ENCODE peak calls at places on chromosomes 11 and 22, in six cellular contexts. One of them, this sample, is unnamed.

GRCh38 chr11:69471329-69472052 is 10.0 kb upstream of the LINC01488 start:
- DNase-seq in fibroblast of the conjunctiva: no peak
- DNase-seq in sciatic nerve: no peak
- DNase-seq in iPS DF 19.7: no peak
- DNase-seq in endodermal cell: peak
- DNase-seq in germinal center: no peak
- DNase-seq in this sample: no peak

GRCh38 chr11:58509730-58510129 is 1.8 kb upstream of the OR5B21 start:
- DNase-seq in fibroblast of the conjunctiva: no peak
- DNase-seq in sciatic nerve: no peak
- DNase-seq in iPS DF 19.7: no peak
- DNase-seq in endodermal cell: no peak
- DNase-seq in germinal center: no peak
- DNase-seq in this sample: no peak

GRCh38 chr11:132125855-132126841 is 755.7 kb downstream of the NTM start:
- DNase-seq in fibroblast of the conjunctiva: no peak
- DNase-seq in sciatic nerve: no peak
- DNase-seq in iPS DF 19.7: no peak
- DNase-seq in endodermal cell: peak
- DNase-seq in germinal center: peak
- DNase-seq in this sample: no peak

GRCh38 chr11:76602431-76602861 is 68.1 kb downstream of the LRRC32 start:
- DNase-seq in fibroblast of the conjunctiva: no peak
- DNase-seq in sciatic nerve: no peak
- DNase-seq in iPS DF 19.7: no peak
- DNase-seq in endodermal cell: peak
- DNase-seq in germinal center: no peak
- DNase-seq in this sample: no peak

GRCh38 chr11:79045811-79046304 is 395.0 kb downstream of the TENM4 start:
- DNase-seq in fibroblast of the conjunctiva: no peak
- DNase-seq in sciatic nerve: no peak
- DNase-seq in iPS DF 19.7: no peak
- DNase-seq in endodermal cell: peak
- DNase-seq in germinal center: no peak
- DNase-seq in this sample: no peak

GRCh38 chr11:133271206-133271605 is 261.1 kb downstream of the OPCML start:
- DNase-seq in fibroblast of the conjunctiva: no peak
- DNase-seq in sciatic nerve: no peak
- DNase-seq in iPS DF 19.7: no peak
- DNase-seq in endodermal cell: no peak
- DNase-seq in germinal center: no peak
- DNase-seq in this sample: no peak

GRCh38 chr11:62881579-62882427 is 1.1 kb downstream of the SLC3A2 start:
- DNase-seq in fibroblast of the conjunctiva: peak
- DNase-seq in sciatic nerve: peak
- DNase-seq in iPS DF 19.7: no peak
- DNase-seq in endodermal cell: no peak
- DNase-seq in germinal center: peak
- DNase-seq in this sample: peak

GRCh38 chr11:62438641-62439040 is 19.8 kb downstream of the SCGB1A1 start:
- DNase-seq in fibroblast of the conjunctiva: no peak
- DNase-seq in sciatic nerve: no peak
- DNase-seq in iPS DF 19.7: no peak
- DNase-seq in endodermal cell: no peak
- DNase-seq in germinal center: no peak
- DNase-seq in this sample: no peak

GRCh38 chr11:40037005-40037404 is 1422.4 kb downstream of the LRRC4C start:
- DNase-seq in fibroblast of the conjunctiva: no peak
- DNase-seq in sciatic nerve: no peak
- DNase-seq in iPS DF 19.7: peak
- DNase-seq in endodermal cell: no peak
- DNase-seq in germinal center: no peak
- DNase-seq in this sample: no peak

GRCh38 chr22:47190957-47191323 is 428.5 kb downstream of the TBC1D22A start:
- DNase-seq in fibroblast of the conjunctiva: no peak
- DNase-seq in sciatic nerve: peak
- DNase-seq in iPS DF 19.7: no peak
- DNase-seq in endodermal cell: no peak
- DNase-seq in germinal center: no peak
- DNase-seq in this sample: no peak

GRCh38 chr11:96014234-96014633 is 90.3 kb upstream of the MTMR2 start:
- DNase-seq in fibroblast of the conjunctiva: no peak
- DNase-seq in sciatic nerve: no peak
- DNase-seq in iPS DF 19.7: no peak
- DNase-seq in endodermal cell: no peak
- DNase-seq in germinal center: no peak
- DNase-seq in this sample: no peak

GRCh38 chr11:123145220-123145619 is 49.8 kb downstream of the CLMP start:
- DNase-seq in fibroblast of the conjunctiva: peak
- DNase-seq in sciatic nerve: no peak
- DNase-seq in iPS DF 19.7: no peak
- DNase-seq in endodermal cell: no peak
- DNase-seq in germinal center: no peak
- DNase-seq in this sample: peak

GRCh38 chr22:35684270-35684700 is 33.4 kb upstream of the APOL5 start:
- DNase-seq in fibroblast of the conjunctiva: peak
- DNase-seq in sciatic nerve: no peak
- DNase-seq in iPS DF 19.7: no peak
- DNase-seq in endodermal cell: peak
- DNase-seq in germinal center: no peak
- DNase-seq in this sample: peak

GRCh38 chr11:80163441-80163840 is 722.6 kb upstream of the TENM4 start:
- DNase-seq in fibroblast of the conjunctiva: no peak
- DNase-seq in sciatic nerve: no peak
- DNase-seq in iPS DF 19.7: no peak
- DNase-seq in endodermal cell: no peak
- DNase-seq in germinal center: no peak
- DNase-seq in this sample: no peak

GRCh38 chr22:49768511-49768910 is 59.2 kb downstream of the BRD1 start:
- DNase-seq in fibroblast of the conjunctiva: no peak
- DNase-seq in sciatic nerve: peak
- DNase-seq in iPS DF 19.7: no peak
- DNase-seq in endodermal cell: no peak
- DNase-seq in germinal center: no peak
- DNase-seq in this sample: no peak

GRCh38 chr22:44159230-44159629 is 21.5 kb upstream of the PARVG start:
- DNase-seq in fibroblast of the conjunctiva: no peak
- DNase-seq in sciatic nerve: no peak
- DNase-seq in iPS DF 19.7: no peak
- DNase-seq in endodermal cell: no peak
- DNase-seq in germinal center: no peak
- DNase-seq in this sample: no peak

GRCh38 chr22:19761500-19762314 is 1.1 kb downstream of the TBX1 start:
- DNase-seq in fibroblast of the conjunctiva: no peak
- DNase-seq in sciatic nerve: no peak
- DNase-seq in iPS DF 19.7: no peak
- DNase-seq in endodermal cell: peak
- DNase-seq in germinal center: no peak
- DNase-seq in this sample: no peak

GRCh38 chr11:128318856-128319474 is 268.4 kb downstream of the ETS1 start:
- DNase-seq in fibroblast of the conjunctiva: no peak
- DNase-seq in sciatic nerve: no peak
- DNase-seq in iPS DF 19.7: no peak
- DNase-seq in endodermal cell: no peak
- DNase-seq in germinal center: peak
- DNase-seq in this sample: no peak

GRCh38 chr22:31332886-31333285 is 13.3 kb downstream of the PATZ1 start:
- DNase-seq in fibroblast of the conjunctiva: no peak
- DNase-seq in sciatic nerve: no peak
- DNase-seq in iPS DF 19.7: no peak
- DNase-seq in endodermal cell: no peak
- DNase-seq in germinal center: no peak
- DNase-seq in this sample: no peak

GRCh38 chr22:21646608-21647590 is 4.8 kb downstream of the SDF2L1 start:
- DNase-seq in fibroblast of the conjunctiva: peak
- DNase-seq in sciatic nerve: peak
- DNase-seq in iPS DF 19.7: no peak
- DNase-seq in endodermal cell: peak
- DNase-seq in germinal center: peak
- DNase-seq in this sample: peak

GRCh38 chr22:44670220-44670983 is 31.6 kb upstream of the PRR5 start:
- DNase-seq in fibroblast of the conjunctiva: no peak
- DNase-seq in sciatic nerve: no peak
- DNase-seq in iPS DF 19.7: no peak
- DNase-seq in endodermal cell: peak
- DNase-seq in germinal center: no peak
- DNase-seq in this sample: no peak

GRCh38 chr22:26169312-26170111 is at the start of gene SEZ6L:
- DNase-seq in fibroblast of the conjunctiva: no peak
- DNase-seq in sciatic nerve: no peak
- DNase-seq in iPS DF 19.7: no peak
- DNase-seq in endodermal cell: peak
- DNase-seq in germinal center: peak
- DNase-seq in this sample: peak

GRCh38 chr11:128036006-128036405 is 551.4 kb downstream of the ETS1 start:
- DNase-seq in fibroblast of the conjunctiva: no peak
- DNase-seq in sciatic nerve: no peak
- DNase-seq in iPS DF 19.7: no peak
- DNase-seq in endodermal cell: no peak
- DNase-seq in germinal center: no peak
- DNase-seq in this sample: no peak

GRCh38 chr11:122512688-122513087 is 142.8 kb upstream of the UBASH3B start:
- DNase-seq in fibroblast of the conjunctiva: no peak
- DNase-seq in sciatic nerve: no peak
- DNase-seq in iPS DF 19.7: no peak
- DNase-seq in endodermal cell: no peak
- DNase-seq in germinal center: no peak
- DNase-seq in this sample: no peak

This sample was measured in body of pancreas.